ENCODE peak calls at places on chromosome 7, in five cellular contexts. One of them, this sample, is unnamed.

GRCh38 chr7:100156331-100157068 is 2.0 kb downstream of the TRAPPC14 start:
- DNase-seq in GM23338: no peak
- DNase-seq in neural progenitor cell: no peak
- DNase-seq in GM23248: no peak
- DNase-seq in HCT116: no peak
- DNase-seq in this sample: no peak

GRCh38 chr7:156334636-156335035 is 305.9 kb upstream of the RNF32 start:
- DNase-seq in GM23338: no peak
- DNase-seq in neural progenitor cell: no peak
- DNase-seq in GM23248: no peak
- DNase-seq in HCT116: no peak
- DNase-seq in this sample: no peak

GRCh38 chr7:107122483-107122882 is 46.3 kb upstream of the HBP1 start:
- DNase-seq in GM23338: no peak
- DNase-seq in neural progenitor cell: no peak
- DNase-seq in GM23248: peak
- DNase-seq in HCT116: no peak
- DNase-seq in this sample: peak

GRCh38 chr7:21429786-21430574 is 2.1 kb downstream of the SP4 start:
- DNase-seq in GM23338: peak
- DNase-seq in neural progenitor cell: peak
- DNase-seq in GM23248: no peak
- DNase-seq in HCT116: no peak
- DNase-seq in this sample: no peak

GRCh38 chr7:123012435-123012834 is 16.9 kb upstream of the TAS2R16 start:
- DNase-seq in GM23338: no peak
- DNase-seq in neural progenitor cell: no peak
- DNase-seq in GM23248: no peak
- DNase-seq in HCT116: no peak
- DNase-seq in this sample: no peak

GRCh38 chr7:123748171-123748733 is 551 bp downstream of the WASL start:
- DNase-seq in GM23338: peak
- DNase-seq in neural progenitor cell: peak
- DNase-seq in GM23248: peak
- DNase-seq in HCT116: no peak
- DNase-seq in this sample: peak

GRCh38 chr7:30115709-30116297 is 19.0 kb upstream of the MTURN start:
- DNase-seq in GM23338: no peak
- DNase-seq in neural progenitor cell: no peak
- DNase-seq in GM23248: no peak
- DNase-seq in HCT116: no peak
- DNase-seq in this sample: no peak

GRCh38 chr7:80721880-80722595 is 83.6 kb downstream of the CD36 start:
- DNase-seq in GM23338: peak
- DNase-seq in neural progenitor cell: peak
- DNase-seq in GM23248: peak
- DNase-seq in HCT116: peak
- DNase-seq in this sample: peak

GRCh38 chr7:140679186-140679585 is 6.4 kb downstream of the ADCK2 start:
- DNase-seq in GM23338: no peak
- DNase-seq in neural progenitor cell: no peak
- DNase-seq in GM23248: no peak
- DNase-seq in HCT116: no peak
- DNase-seq in this sample: no peak

GRCh38 chr7:106347229-106347833 is 62.5 kb upstream of the NAMPT start:
- DNase-seq in GM23338: no peak
- DNase-seq in neural progenitor cell: no peak
- DNase-seq in GM23248: no peak
- DNase-seq in HCT116: no peak
- DNase-seq in this sample: no peak

GRCh38 chr7:107394831-107395230 is 75.0 kb upstream of the GPR22 start:
- DNase-seq in GM23338: no peak
- DNase-seq in neural progenitor cell: no peak
- DNase-seq in GM23248: peak
- DNase-seq in HCT116: no peak
- DNase-seq in this sample: no peak

GRCh38 chr7:146654048-146654447 is 537.4 kb downstream of the CNTNAP2 start:
- DNase-seq in GM23338: no peak
- DNase-seq in neural progenitor cell: peak
- DNase-seq in GM23248: no peak
- DNase-seq in HCT116: no peak
- DNase-seq in this sample: no peak

GRCh38 chr7:56077681-56078080 is 13.6 kb downstream of the SUMF2 start:
- DNase-seq in GM23338: no peak
- DNase-seq in neural progenitor cell: no peak
- DNase-seq in GM23248: no peak
- DNase-seq in HCT116: no peak
- DNase-seq in this sample: no peak

GRCh38 chr7:114481995-114482394 is 67.4 kb downstream of the FOXP2 start:
- DNase-seq in GM23338: no peak
- DNase-seq in neural progenitor cell: no peak
- DNase-seq in GM23248: peak
- DNase-seq in HCT116: no peak
- DNase-seq in this sample: no peak

GRCh38 chr7:157318015-157318706 is 18.6 kb upstream of the DNAJB6 start:
- DNase-seq in GM23338: no peak
- DNase-seq in neural progenitor cell: no peak
- DNase-seq in GM23248: peak
- DNase-seq in HCT116: no peak
- DNase-seq in this sample: no peak

GRCh38 chr7:94300176-94300835 is 94.4 kb upstream of the COL1A2 start:
- DNase-seq in GM23338: no peak
- DNase-seq in neural progenitor cell: no peak
- DNase-seq in GM23248: peak
- DNase-seq in HCT116: no peak
- DNase-seq in this sample: no peak

GRCh38 chr7:762891-763290 is 35.8 kb upstream of the PRKAR1B start:
- DNase-seq in GM23338: no peak
- DNase-seq in neural progenitor cell: no peak
- DNase-seq in GM23248: no peak
- DNase-seq in HCT116: no peak
- DNase-seq in this sample: no peak

GRCh38 chr7:47394751-47395252 is 187.1 kb downstream of the TNS3 start:
- DNase-seq in GM23338: no peak
- DNase-seq in neural progenitor cell: no peak
- DNase-seq in GM23248: no peak
- DNase-seq in HCT116: no peak
- DNase-seq in this sample: no peak

GRCh38 chr7:103854611-103855010 is 134.8 kb downstream of the RELN start:
- DNase-seq in GM23338: no peak
- DNase-seq in neural progenitor cell: no peak
- DNase-seq in GM23248: no peak
- DNase-seq in HCT116: no peak
- DNase-seq in this sample: no peak

GRCh38 chr7:148434181-148434769 is 156.3 kb upstream of the C7orf33 start:
- DNase-seq in GM23338: no peak
- DNase-seq in neural progenitor cell: no peak
- DNase-seq in GM23248: peak
- DNase-seq in HCT116: no peak
- DNase-seq in this sample: no peak

GRCh38 chr7:23685770-23686169 is 5.8 kb downstream of the FAM221A start:
- DNase-seq in GM23338: no peak
- DNase-seq in neural progenitor cell: no peak
- DNase-seq in GM23248: peak
- DNase-seq in HCT116: no peak
- DNase-seq in this sample: no peak

GRCh38 chr7:13241416-13241815 is 554.0 kb downstream of the ARL4A start:
- DNase-seq in GM23338: no peak
- DNase-seq in neural progenitor cell: no peak
- DNase-seq in GM23248: no peak
- DNase-seq in HCT116: no peak
- DNase-seq in this sample: no peak
- TF ChIP-seq EZH2phosphoT487 in GM23338: no peak
- TF ChIP-seq EZH2phosphoT487 in neural progenitor cell: no peak
- TF ChIP-seq EZH2phosphoT487 in GM23248: no peak
- TF ChIP-seq EZH2phosphoT487 in HCT116: no peak
- TF ChIP-seq EZH2phosphoT487 in this sample: no peak

GRCh38 chr7:151381333-151382078 is 28.3 kb downstream of the WDR86 start:
- DNase-seq in GM23338: peak
- DNase-seq in neural progenitor cell: peak
- DNase-seq in GM23248: peak
- DNase-seq in HCT116: no peak
- DNase-seq in this sample: no peak
- H3K4me3 ChIP-seq in GM23338: peak
- H3K4me3 ChIP-seq in neural progenitor cell: peak
- H3K4me3 ChIP-seq in GM23248: no peak
- H3K4me3 ChIP-seq in HCT116: no peak
- H3K4me3 ChIP-seq in this sample: no peak

GRCh38 chr7:158585721-158586498 is 1.7 kb downstream of the PTPRN2 start:
- DNase-seq in GM23338: peak
- DNase-seq in neural progenitor cell: no peak
- DNase-seq in GM23248: no peak
- DNase-seq in HCT116: no peak
- DNase-seq in this sample: no peak

GRCh38 chr7:158588878-158589442 is 1.3 kb upstream of the PTPRN2 start:
- DNase-seq in GM23338: no peak
- DNase-seq in neural progenitor cell: no peak
- DNase-seq in GM23248: no peak
- DNase-seq in HCT116: no peak
- DNase-seq in this sample: no peak

GRCh38 chr7:158588085-158588877 is 658 bp upstream of the PTPRN2 start:
- DNase-seq in GM23338: peak
- DNase-seq in neural progenitor cell: peak
- DNase-seq in GM23248: no peak
- DNase-seq in HCT116: no peak
- DNase-seq in this sample: peak

GRCh38 chr7:158586499-158587191 is 978 bp downstream of the PTPRN2 start:
- DNase-seq in GM23338: no peak
- DNase-seq in neural progenitor cell: peak
- DNase-seq in GM23248: no peak
- DNase-seq in HCT116: no peak
- DNase-seq in this sample: no peak

GRCh38 chr7:158587425-158588084 is at the start of gene PTPRN2:
- DNase-seq in GM23338: peak
- DNase-seq in neural progenitor cell: peak
- DNase-seq in GM23248: peak
- DNase-seq in HCT116: no peak
- DNase-seq in this sample: peak
- TF ChIP-seq EZH2 in GM23338: no peak
- TF ChIP-seq EZH2 in neural progenitor cell: no peak
- TF ChIP-seq EZH2 in GM23248: no peak
- TF ChIP-seq EZH2 in HCT116: no peak
- TF ChIP-seq EZH2 in this sample: no peak

GRCh38 chr7:2260820-2261219 is 18.8 kb downstream of the NUDT1 start:
- DNase-seq in GM23338: no peak
- DNase-seq in neural progenitor cell: no peak
- DNase-seq in GM23248: no peak
- DNase-seq in HCT116: no peak
- DNase-seq in this sample: no peak
- TF ChIP-seq EZH2phosphoT487 in GM23338: no peak
- TF ChIP-seq EZH2phosphoT487 in neural progenitor cell: no peak
- TF ChIP-seq EZH2phosphoT487 in GM23248: no peak
- TF ChIP-seq EZH2phosphoT487 in HCT116: no peak
- TF ChIP-seq EZH2phosphoT487 in this sample: no peak

This sample was measured in hepatocyte.